ENCODE peak calls at places on chromosomes 6 and 20, in eight cellular contexts. C is M059J; S is stimulated activated CD4-positive, alpha-beta T cell treated with anti-CD3 and anti-CD28 coated beads, Interleukin-4, amount 100 ng/mL, for 1 hour; Y is T-helper 9 cell; E is germinal center; W is GM06990; R is SW 1271; X is HEK293T. U is an unnamed sample.

GRCh38 chr6:91654844-91655192 is 1067.9 kb upstream of the MAP3K7 start:
- DNase-seq in C (no peak), S (no peak), Y (no peak), E (no peak), W (no peak), R (no peak), X (no peak), U (no peak)

GRCh38 chr6:43876602-43877001 is 106.6 kb downstream of the VEGFA start:
- DNase-seq in C (no peak), S (no peak), Y (no peak), E (no peak), W (no peak), R (no peak), X (no peak), U (no peak)

GRCh38 chr20:63022501-63022900 is 15.7 kb upstream of the BHLHE23 start:
- DNase-seq in C (no peak), S (no peak), Y (no peak), E (no peak), W (no peak), R (no peak), X (no peak), U (no peak)

GRCh38 chr6:139540276-139540675 is 165.8 kb upstream of the CITED2 start:
- DNase-seq in C (peak), S (peak), Y (peak), E (no peak), W (no peak), R (no peak), X (no peak), U (peak)

GRCh38 chr6:33430991-33431879 is 11.4 kb downstream of the SYNGAP1 start:
- DNase-seq in C (peak), S (peak), Y (peak), E (peak), W (peak), R (peak), X (peak), U (peak)

GRCh38 chr6:148082044-148082443 is 260.6 kb upstream of the SASH1 start:
- DNase-seq in C (no peak), S (no peak), Y (no peak), E (no peak), W (no peak), R (no peak), X (no peak), U (no peak)

GRCh38 chr6:154427425-154427824 is 70.8 kb upstream of the IPCEF1 start:
- DNase-seq in C (no peak), S (no peak), Y (no peak), E (no peak), W (no peak), R (no peak), X (no peak), U (no peak)

GRCh38 chr20:25142435-25142834 is 53.1 kb upstream of the ENTPD6 start:
- DNase-seq in C (no peak), S (no peak), Y (no peak), E (no peak), W (no peak), R (no peak), X (no peak), U (no peak)

GRCh38 chr20:4956200-4956810 is 45.0 kb downstream of the SLC23A2 start:
- DNase-seq in C (peak), S (no peak), Y (no peak), E (peak), W (no peak), R (no peak), X (no peak), U (peak)

GRCh38 chr6:125346143-125346925 is 44.6 kb upstream of the HDDC2 start:
- DNase-seq in C (no peak), S (no peak), Y (no peak), E (peak), W (peak), R (no peak), X (no peak), U (no peak)

GRCh38 chr6:63441266-63441956 is 121.6 kb upstream of the LGSN start:
- DNase-seq in C (peak), S (no peak), Y (no peak), E (no peak), W (no peak), R (no peak), X (no peak), U (no peak)

GRCh38 chr20:11796041-11796440 is 121.7 kb upstream of the BTBD3 start:
- DNase-seq in C (peak), S (no peak), Y (no peak), E (no peak), W (no peak), R (no peak), X (no peak), U (peak)

GRCh38 chr6:13468839-13469238 is 18.6 kb downstream of the GFOD1 start:
- DNase-seq in C (no peak), S (no peak), Y (no peak), E (no peak), W (no peak), R (no peak), X (no peak), U (no peak)